ENCODE peak calls at places on chromosome 10, in six cellular contexts. O, W, H, S, Y and Q are unnamed samples.

GRCh38 chr10:108544500-108545120 is 1378.7 kb downstream of the XPNPEP1 start:
- DNase-seq in H (peak), O (no peak), Y (peak), W (peak), S (no peak), Q (no peak)

GRCh38 chr10:122269097-122269687 is 1.9 kb upstream of the BTBD16 start:
- DNase-seq in S (no peak), W (no peak), H (no peak), Y (no peak), O (no peak), Q (no peak)

GRCh38 chr10:110083884-110084283 is 76.1 kb downstream of the ADD3 start:
- DNase-seq in S (no peak), O (no peak), Y (no peak), H (no peak), W (peak), Q (no peak)

GRCh38 chr10:78028438-78029293 is 649 bp downstream of the POLR3A start:
- DNase-seq in Y (peak), O (no peak), H (peak), W (peak), S (no peak), Q (peak)

GRCh38 chr10:62811159-62811875 is 4.8 kb downstream of the EGR2 start:
- DNase-seq in S (no peak), H (no peak), W (no peak), O (no peak), Y (no peak), Q (no peak)

GRCh38 chr10:83371696-83372490 is 767.4 kb upstream of the GHITM start:
- DNase-seq in O (no peak), H (no peak), W (no peak), Y (no peak), S (no peak), Q (no peak)

GRCh38 chr10:59801171-59801570 is 47.9 kb upstream of the MRLN start:
- DNase-seq in O (no peak), S (no peak), Y (no peak), H (no peak), W (no peak), Q (no peak)

GRCh38 chr10:89360153-89360552 is 17.7 kb upstream of the IFIT1B start:
- DNase-seq in S (no peak), Y (no peak), O (no peak), H (no peak), W (no peak), Q (no peak)

GRCh38 chr10:44293842-44294241 is 91.1 kb downstream of the CXCL12 start:
- DNase-seq in Y (no peak), W (no peak), H (peak), S (no peak), O (no peak), Q (no peak)

GRCh38 chr10:69616358-69616757 is 13.7 kb upstream of the FAM241B start:
- DNase-seq in Y (no peak), W (no peak), S (no peak), O (no peak), H (no peak), Q (no peak)

GRCh38 chr10:132708441-132708840 is 77.5 kb downstream of the NKX6-2 start:
- DNase-seq in Y (no peak), S (no peak), O (no peak), H (no peak), W (no peak), Q (no peak)

GRCh38 chr10:71045188-71045841 is 156.9 kb upstream of the PCBD1 start:
- DNase-seq in O (no peak), Y (no peak), W (no peak), H (no peak), S (no peak), Q (no peak)

GRCh38 chr10:32377458-32378370 is 30.8 kb upstream of the EPC1 start:
- DNase-seq in S (no peak), H (peak), W (peak), O (no peak), Y (peak), Q (no peak)

GRCh38 chr10:33732176-33733025 is 397.9 kb upstream of the NRP1 start:
- DNase-seq in O (no peak), Y (no peak), W (peak), H (no peak), S (no peak), Q (no peak)

GRCh38 chr10:110686037-110686436 is 41.9 kb downstream of the RBM20 start:
- DNase-seq in H (no peak), W (no peak), Y (no peak), S (no peak), O (no peak), Q (no peak)

GRCh38 chr10:62047960-62048383 is 146.5 kb downstream of the ARID5B start:
- DNase-seq in W (peak), H (peak), Y (no peak), O (no peak), S (no peak), Q (no peak)

GRCh38 chr10:58735087-58735486 is 222.4 kb downstream of the BICC1 start:
- DNase-seq in Y (no peak), H (no peak), O (no peak), W (no peak), S (no peak), Q (no peak)

GRCh38 chr10:58743466-58744115 is 230.9 kb downstream of the BICC1 start:
- DNase-seq in Y (peak), O (no peak), S (no peak), H (no peak), W (no peak), Q (no peak)

GRCh38 chr10:58742141-58742540 is 229.5 kb downstream of the BICC1 start:
- DNase-seq in W (no peak), H (no peak), S (no peak), O (no peak), Y (no peak), Q (no peak)

GRCh38 chr10:58741673-58742072 is 229.0 kb downstream of the BICC1 start:
- DNase-seq in O (no peak), Y (no peak), S (no peak), W (no peak), H (no peak), Q (no peak)

GRCh38 chr10:58740620-58741369 is 228.1 kb downstream of the BICC1 start:
- DNase-seq in W (no peak), Y (no peak), H (no peak), O (no peak), S (no peak), Q (no peak)
- TF ChIP-seq CTCF in W (peak), Y (no peak), H (no peak), O (no peak), S (no peak), Q (no peak)

GRCh38 chr10:86292462-86293322 is 73.9 kb downstream of the GRID1 start:
- DNase-seq in H (no peak), Y (no peak), O (no peak), S (no peak), W (no peak), Q (peak)

GRCh38 chr10:86291616-86292340 is 74.8 kb downstream of the GRID1 start:
- DNase-seq in O (no peak), H (no peak), W (no peak), Y (peak), S (no peak), Q (peak)

GRCh38 chr10:86289577-86289868 is 77.1 kb downstream of the GRID1 start:
- DNase-seq in H (no peak), S (no peak), O (no peak), W (no peak), Y (no peak), Q (peak)

GRCh38 chr10:86288695-86289576 is 77.7 kb downstream of the GRID1 start:
- DNase-seq in S (no peak), O (no peak), Y (no peak), W (no peak), H (no peak), Q (peak)

DNA sequence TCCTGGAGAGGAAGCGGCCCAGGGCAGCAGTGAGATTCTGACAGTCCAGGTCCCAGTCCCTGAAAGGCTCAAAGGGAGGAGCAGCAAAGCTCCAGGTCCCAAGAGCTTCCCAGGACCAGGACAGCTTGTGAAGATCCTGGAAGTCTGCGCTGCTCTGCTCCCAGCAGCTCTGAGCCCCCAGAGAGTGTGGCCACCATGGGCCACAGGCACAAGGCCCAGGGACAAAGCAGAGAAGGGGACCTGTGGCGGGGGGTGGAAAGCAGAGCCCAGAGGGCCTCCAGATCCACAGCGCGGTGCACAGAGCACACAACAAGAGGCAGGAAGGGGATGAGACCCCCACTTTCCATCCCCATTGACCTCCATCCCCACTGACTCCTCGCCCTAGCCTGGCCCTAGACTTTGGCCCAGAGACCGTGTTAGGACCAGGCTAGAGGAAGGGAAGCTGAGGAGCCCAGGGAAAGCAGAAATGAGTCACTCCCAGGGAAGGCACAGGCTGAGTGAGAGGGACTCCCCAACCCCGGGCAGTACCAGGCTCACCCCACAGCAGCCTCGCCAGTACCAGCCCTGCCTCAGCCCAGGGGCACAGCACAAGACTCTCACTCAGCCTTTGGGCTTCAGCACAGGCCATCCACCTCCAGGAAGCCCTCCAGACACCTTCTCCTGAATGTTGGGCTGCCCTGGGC is 75.5 kb downstream of the GRID1 start:
- DNase-seq in W (no peak), O (no peak), S (no peak), H (no peak), Y (no peak), Q (peak)
- TF ChIP-seq CTCF in W (no peak), O (no peak), S (no peak), H (no peak), Y (no peak), Q (no peak)

GRCh38 chr10:15744217-15744865 is 24.6 kb upstream of the ITGA8 start:
- DNase-seq in H (peak), O (no peak), S (no peak), Y (peak), W (peak), Q (no peak)
- TF ChIP-seq CTCF in H (peak), O (peak), S (peak), Y (peak), W (peak), Q (no peak)

GRCh38 chr10:124156524-124157225 is 63.3 kb upstream of the CHST15 start:
- DNase-seq in W (no peak), S (no peak), H (no peak), Y (no peak), O (no peak), Q (no peak)

GRCh38 chr10:124158592-124158991 is 65.2 kb upstream of the CHST15 start:
- DNase-seq in O (no peak), W (no peak), S (no peak), H (no peak), Y (no peak), Q (no peak)

GRCh38 chr10:124160176-124160575 is 66.8 kb upstream of the CHST15 start:
- DNase-seq in W (no peak), S (no peak), O (no peak), H (no peak), Y (no peak), Q (no peak)

GRCh38 chr10:124155781-124156401 is 62.5 kb upstream of the CHST15 start:
- DNase-seq in O (peak), H (no peak), S (no peak), W (peak), Y (peak), Q (no peak)

GRCh38 chr10:124157286-124157685 is 63.9 kb upstream of the CHST15 start:
- DNase-seq in Y (no peak), H (no peak), O (no peak), W (no peak), S (no peak), Q (no peak)
- TF ChIP-seq CTCF in Y (no peak), H (no peak), O (no peak), W (no peak), S (no peak), Q (no peak)

GRCh38 chr10:67695555-67695954 is 440 bp downstream of the CTNNA3 start:
- DNase-seq in S (no peak), Y (peak), O (no peak), W (no peak), H (no peak), Q (no peak)

GRCh38 chr10:67696029-67696428 is at the start of gene CTNNA3:
- DNase-seq in Y (peak), O (no peak), H (no peak), S (no peak), W (no peak), Q (no peak)

DNA sequence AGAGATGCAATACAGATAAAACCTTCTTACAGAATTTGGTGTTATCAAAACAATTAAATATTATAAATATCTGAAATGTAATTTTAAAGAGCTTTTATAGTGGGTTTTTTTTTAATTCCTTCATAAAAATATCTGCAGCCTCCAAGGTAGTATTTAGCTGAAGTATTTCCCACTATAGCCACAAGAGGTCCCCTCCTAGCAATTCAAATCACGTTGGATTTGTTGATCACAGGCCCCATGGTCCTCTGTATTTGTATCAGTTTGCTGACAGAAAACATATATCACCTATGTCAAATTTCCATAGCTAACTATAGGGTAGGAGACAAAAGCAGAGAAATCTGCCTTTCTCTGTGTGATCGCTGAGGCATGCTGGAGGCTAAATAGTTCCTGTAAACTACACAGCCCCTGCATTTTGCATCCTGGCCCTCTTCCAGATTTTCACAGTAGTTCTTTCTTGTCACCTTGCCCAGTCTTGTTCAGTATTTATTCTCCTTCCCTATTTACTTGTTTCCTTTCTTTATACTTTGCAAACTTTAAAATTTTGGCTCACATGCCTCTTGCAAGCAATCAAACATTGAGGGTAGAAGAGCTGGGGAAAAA is 1.8 kb upstream of the CTNNA3 start:
- DNase-seq in W (peak), S (no peak), O (peak), Y (peak), H (peak), Q (no peak)
- TF ChIP-seq CTCF in W (peak), S (peak), O (peak), Y (peak), H (peak), Q (peak)